ENCODE peak calls at places on chromosome 17, in seven cellular contexts. N is AG04450, K is Panc1, R is GM23248, I is ascending aorta, W is psoas muscle, C is A673. B is an unnamed sample. For H3K9me3, the result is how much of the 10 kb centered on the place peaks cover.

GRCh38 chr17:75588546-75589016 is 981 bp downstream of the MYO15B start:
- DNase-seq in N (no peak), K (no peak), R (no peak), I (no peak), W (peak), C (no peak), B (no peak)

GRCh38 chr17:17191346-17191792 is 14.8 kb downstream of the PLD6 start:
- DNase-seq in N (peak), K (peak), R (peak), I (no peak), W (peak), C (no peak), B (peak)

GRCh38 chr17:64009571-64010402 is 10.6 kb downstream of the ICAM2 start:
- DNase-seq in N (no peak), K (no peak), R (peak), I (no peak), W (no peak), C (no peak), B (no peak)

GRCh38 chr17:34377078-34377823 is 14.2 kb upstream of the CCL1 start:
- DNase-seq in N (no peak), K (no peak), R (no peak), I (no peak), W (no peak), C (no peak), B (no peak)

GRCh38 chr17:70521821-70522256 is 352.5 kb downstream of the KCNJ2 start:
- DNase-seq in N (no peak), K (no peak), R (no peak), I (no peak), W (no peak), C (peak), B (peak)

GRCh38 chr17:48615212-48615962 is at the start of gene HOXB8:
- DNase-seq in N (no peak), K (no peak), R (no peak), I (no peak), W (no peak), C (peak), B (peak)

GRCh38 chr17:80327518-80327917 is 66.9 kb downstream of the RNF213 start:
- DNase-seq in N (no peak), K (no peak), R (no peak), I (no peak), W (peak), C (no peak), B (no peak)

GRCh38 chr17:72004011-72004427 is 116.8 kb upstream of the SOX9 start:
- DNase-seq in N (no peak), K (no peak), R (peak), I (no peak), W (no peak), C (no peak), B (peak)

GRCh38 chr17:56754523-56755208 is 79.1 kb downstream of the C17orf67 start:
- DNase-seq in N (no peak), K (no peak), R (peak), I (no peak), W (no peak), C (no peak), B (peak)

GRCh38 chr17:30530346-30531025 is 53.3 kb downstream of the GOSR1 start:
- DNase-seq in N (peak), K (no peak), R (peak), I (no peak), W (no peak), C (no peak), B (no peak)

GRCh38 chr17:67215991-67216421 is 29.0 kb downstream of the HELZ start:
- DNase-seq in N (no peak), K (no peak), R (no peak), I (no peak), W (no peak), C (no peak), B (no peak)

GRCh38 chr17:14557482-14557881 is 256.6 kb downstream of the HS3ST3B1 start:
- DNase-seq in N (no peak), K (no peak), R (no peak), I (no peak), W (no peak), C (no peak), B (no peak)

DNA sequence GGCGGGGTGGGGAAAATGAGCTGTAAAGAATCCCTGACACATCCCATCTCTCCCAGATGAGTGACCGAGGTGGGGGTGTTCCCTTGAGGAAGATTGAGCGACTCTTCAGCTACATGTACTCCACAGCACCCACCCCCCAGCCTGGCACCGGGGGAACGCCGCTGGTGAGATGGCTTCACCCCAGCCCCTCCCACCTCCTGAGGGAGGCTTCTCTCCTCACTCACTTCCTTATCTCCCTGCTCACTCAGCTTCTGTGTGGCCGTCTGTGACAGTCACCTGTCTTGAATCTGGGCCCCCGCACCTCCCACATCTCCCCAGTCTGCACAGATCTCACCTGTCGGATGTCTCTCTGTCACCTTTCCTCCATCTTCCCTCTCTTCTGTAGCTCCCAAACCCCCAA is 13.4 kb downstream of the PDK2 start:
- DNase-seq in N (no peak), K (no peak), R (no peak), I (no peak), W (no peak), C (no peak), B (no peak)
- H3K4me3 ChIP-seq in N (no peak), K (no peak), R (no peak), I (no peak), W (no peak), C (no peak), B (no peak)

GRCh38 chr17:60164697-60165096 is 14.9 kb downstream of the CA4 start:
- DNase-seq in N (no peak), K (no peak), R (no peak), I (no peak), W (no peak), C (no peak), B (no peak)
- H3K9me3 ChIP-seq in N (under half), K (under half), R (under half), I (under half), W (under half), C (under half), B (under half)

DNA sequence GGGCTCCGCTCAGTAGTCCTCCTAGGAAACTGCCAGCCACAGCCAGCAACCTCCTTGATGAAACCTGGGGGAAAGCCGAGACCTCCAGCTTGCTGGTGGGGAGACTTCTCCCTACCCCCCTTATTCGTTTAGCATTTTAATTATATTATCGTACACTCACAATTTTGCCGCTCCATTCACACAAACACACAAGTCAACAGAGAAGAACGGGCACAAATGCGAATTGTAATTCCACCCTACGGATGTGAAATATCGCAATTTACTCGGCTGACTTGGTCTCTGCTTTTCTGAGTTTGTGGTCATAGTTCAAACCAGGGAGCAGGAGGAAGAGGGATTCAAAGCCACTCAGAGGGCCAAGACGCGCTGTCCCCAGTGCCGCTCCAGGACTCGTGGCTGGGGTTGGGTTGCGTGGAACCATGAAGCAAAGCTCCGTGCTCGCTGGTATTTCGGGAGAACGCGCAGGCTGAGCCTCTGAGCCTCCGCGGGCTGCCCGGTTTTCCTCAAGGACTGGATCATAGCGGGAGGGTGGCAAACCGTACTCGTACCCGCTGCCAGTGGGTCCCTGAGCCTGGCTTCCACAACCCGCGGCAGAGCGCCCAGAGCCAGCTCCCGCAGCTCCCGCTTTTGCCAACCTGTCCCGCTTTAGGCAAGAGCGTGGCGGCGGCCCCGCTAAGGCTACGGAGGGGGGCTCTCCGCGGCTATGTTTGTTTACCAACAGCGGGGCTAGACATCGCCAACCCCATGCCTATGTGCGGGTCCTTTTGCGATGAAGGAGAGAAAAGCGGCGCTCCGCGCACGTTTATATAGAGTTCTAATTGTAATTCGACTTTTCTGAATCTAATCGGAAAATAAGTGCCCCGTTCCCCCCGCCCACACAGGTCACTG is 2.0 kb downstream of the LHX1 start:
- DNase-seq in N (no peak), K (no peak), R (no peak), I (no peak), W (no peak), C (no peak), B (no peak)
- H3K4me3 ChIP-seq in N (no peak), K (peak), R (no peak), I (no peak), W (peak), C (no peak), B (no peak)

GRCh38 chr17:22303865-22304264 is 611.5 kb downstream of the KCNJ18 start:
- DNase-seq in N (no peak), K (no peak), R (no peak), I (no peak), W (no peak), C (no peak), B (no peak)
- H3K9me3 ChIP-seq in N (half or more), K (under half), R (under half), I (under half), W (under half), C (under half), B (under half)

GRCh38 chr17:2809337-2809736 is 13.1 kb downstream of the RAP1GAP2 start:
- DNase-seq in N (no peak), K (no peak), R (no peak), I (no peak), W (no peak), C (no peak), B (no peak)

GRCh38 chr17:2808367-2809335 is 12.4 kb downstream of the RAP1GAP2 start:
- DNase-seq in N (no peak), K (no peak), R (no peak), I (no peak), W (no peak), C (no peak), B (no peak)

GRCh38 chr17:2804912-2805311 is 8.7 kb downstream of the RAP1GAP2 start:
- DNase-seq in N (no peak), K (no peak), R (no peak), I (no peak), W (no peak), C (no peak), B (no peak)

GRCh38 chr17:2803971-2804370 is 7.7 kb downstream of the RAP1GAP2 start:
- DNase-seq in N (no peak), K (no peak), R (no peak), I (no peak), W (no peak), C (no peak), B (no peak)

DNA sequence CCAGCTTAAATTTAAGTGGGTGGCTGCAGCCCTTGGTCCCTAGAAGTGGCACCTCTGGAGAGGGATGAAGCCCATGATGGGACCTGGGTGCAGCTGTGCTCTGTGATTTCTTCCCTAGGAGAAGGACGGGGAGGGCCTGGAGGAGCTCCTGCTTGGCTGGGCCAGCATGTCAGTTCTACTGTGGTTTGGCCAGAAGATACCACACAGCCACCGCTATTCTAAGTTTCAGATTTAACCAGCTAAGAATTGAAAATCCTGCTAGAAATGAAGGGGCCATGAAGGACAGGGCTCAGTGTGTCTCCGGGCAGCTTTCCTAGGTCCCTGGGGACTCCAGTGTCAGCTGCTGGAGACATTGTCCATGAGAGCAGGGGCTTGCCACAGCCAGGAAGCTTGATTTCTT is 9.7 kb downstream of the RAP1GAP2 start:
- DNase-seq in N (no peak), K (no peak), R (no peak), I (no peak), W (no peak), C (no peak), B (no peak)
- H3K4me3 ChIP-seq in N (no peak), K (no peak), R (no peak), I (no peak), W (no peak), C (no peak), B (no peak)

GRCh38 chr17:3532859-3533142 is 24.8 kb downstream of the TRPV3 start:
- DNase-seq in N (no peak), K (no peak), R (no peak), I (no peak), W (no peak), C (no peak), B (no peak)

GRCh38 chr17:3534881-3535252 is 22.7 kb downstream of the TRPV3 start:
- DNase-seq in N (no peak), K (no peak), R (peak), I (no peak), W (peak), C (peak), B (no peak)

GRCh38 chr17:3532106-3532858 is 25.3 kb downstream of the TRPV3 start:
- DNase-seq in N (no peak), K (no peak), R (no peak), I (no peak), W (no peak), C (no peak), B (no peak)

GRCh38 chr17:3535253-3535995 is 22.2 kb downstream of the TRPV3 start:
- DNase-seq in N (no peak), K (peak), R (peak), I (no peak), W (peak), C (peak), B (no peak)

DNA sequence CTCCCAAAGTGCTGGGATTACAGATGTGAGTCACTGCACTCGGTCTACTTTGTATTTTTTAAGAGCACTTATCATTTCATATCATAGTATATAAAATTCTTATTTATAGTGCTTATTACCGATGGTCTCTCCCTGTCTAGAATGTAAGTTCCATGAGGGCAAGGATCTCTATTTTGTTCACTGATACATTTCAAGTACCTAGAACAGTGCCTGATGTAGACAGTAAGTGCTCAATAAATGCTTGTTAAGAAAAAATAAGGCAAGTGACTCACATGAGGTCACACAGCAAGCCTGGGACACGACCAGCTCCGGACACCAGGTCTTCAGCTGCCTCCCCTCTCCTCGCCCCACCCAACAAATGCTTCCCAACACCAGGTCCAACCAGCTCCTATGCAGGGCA is 23.9 kb downstream of the TRPV3 start:
- DNase-seq in N (no peak), K (no peak), R (no peak), I (no peak), W (no peak), C (no peak), B (no peak)
- H3K9me3 ChIP-seq in N (under half), K (under half), R (under half), I (under half), W (under half), C (under half), B (under half)

GRCh38 chr17:82367724-82368524 is 3.6 kb upstream of the UTS2R start:
- DNase-seq in N (no peak), K (no peak), R (no peak), I (no peak), W (no peak), C (peak), B (peak)
- H3K4me3 ChIP-seq in N (no peak), K (no peak), R (no peak), I (no peak), W (no peak), C (peak), B (peak)

GRCh38 chr17:11298401-11298800 is 57.4 kb downstream of the SHISA6 start:
- DNase-seq in N (no peak), K (no peak), R (no peak), I (no peak), W (no peak), C (no peak), B (no peak)

GRCh38 chr17:11302395-11302932 is 61.5 kb downstream of the SHISA6 start:
- DNase-seq in N (no peak), K (no peak), R (no peak), I (no peak), W (no peak), C (no peak), B (no peak)

GRCh38 chr17:11300738-11301137 is 59.7 kb downstream of the SHISA6 start:
- DNase-seq in N (no peak), K (no peak), R (no peak), I (no peak), W (no peak), C (no peak), B (no peak)

GRCh38 chr17:11296994-11297393 is 56.0 kb downstream of the SHISA6 start:
- DNase-seq in N (no peak), K (no peak), R (no peak), I (no peak), W (no peak), C (peak), B (no peak)

GRCh38 chr17:11300201-11300600 is 59.2 kb downstream of the SHISA6 start:
- DNase-seq in N (no peak), K (no peak), R (no peak), I (no peak), W (no peak), C (no peak), B (no peak)
- H3K9me3 ChIP-seq in N (half or more), K (under half), R (under half), I (under half), W (under half), C (under half), B (under half)

GRCh38 chr17:20613905-20614304 is 34.4 kb downstream of the CDRT15L2 start:
- DNase-seq in N (no peak), K (no peak), R (no peak), I (no peak), W (no peak), C (no peak), B (no peak)
- H3K4me3 ChIP-seq in N (no peak), K (no peak), R (no peak), I (no peak), W (no peak), C (no peak), B (no peak)

B was measured in MG63.